ENCODE peak calls at places on chromosomes 5 and 9, in seven cellular contexts. One of them, this sample, is unnamed.

GRCh38 chr5:154756203-154756870 is 1.2 kb downstream of the LARP1 start:
- DNase-seq in ACHN: peak; percentile 30
- DNase-seq in activated CD4-positive, alpha-beta T cell treated with anti-CD3 and anti-CD28 coated beads for 4 hours: peak; percentile 55
- DNase-seq in T-helper 2 cell: peak; percentile 19
- DNase-seq in neural progenitor cell: peak; percentile 54
- DNase-seq in IMR-90: no peak
- DNase-seq in psoas muscle: peak; percentile 56
- DNase-seq in this sample: peak; percentile 15

GRCh38 chr9:81389569-81389993 is 299.8 kb downstream of the TLE1 start:
- DNase-seq in psoas muscle: peak; percentile 49
- DNase-seq in activated CD4-positive, alpha-beta T cell treated with anti-CD3 and anti-CD28 coated beads for 4 hours: no peak
- DNase-seq in IMR-90: peak; percentile 99
- DNase-seq in ACHN: peak; percentile 96
- DNase-seq in T-helper 2 cell: no peak
- DNase-seq in neural progenitor cell: no peak
- DNase-seq in this sample: peak; percentile 94

GRCh38 chr5:38201158-38201557 is 57.2 kb upstream of the EGFLAM start:
- DNase-seq in activated CD4-positive, alpha-beta T cell treated with anti-CD3 and anti-CD28 coated beads for 4 hours: no peak
- DNase-seq in T-helper 2 cell: no peak
- DNase-seq in psoas muscle: no peak
- DNase-seq in neural progenitor cell: no peak
- DNase-seq in ACHN: no peak
- DNase-seq in IMR-90: no peak
- DNase-seq in this sample: no peak

GRCh38 chr9:82447343-82447742 is 458.8 kb downstream of the SPATA31D1 start:
- DNase-seq in ACHN: no peak
- DNase-seq in IMR-90: no peak
- DNase-seq in T-helper 2 cell: no peak
- DNase-seq in activated CD4-positive, alpha-beta T cell treated with anti-CD3 and anti-CD28 coated beads for 4 hours: no peak
- DNase-seq in psoas muscle: no peak
- DNase-seq in neural progenitor cell: no peak
- DNase-seq in this sample: no peak

GRCh38 chr5:56494300-56494704 is 261.2 kb upstream of the ANKRD55 start:
- DNase-seq in neural progenitor cell: no peak
- DNase-seq in activated CD4-positive, alpha-beta T cell treated with anti-CD3 and anti-CD28 coated beads for 4 hours: no peak
- DNase-seq in T-helper 2 cell: no peak
- DNase-seq in ACHN: no peak
- DNase-seq in IMR-90: peak; percentile 65
- DNase-seq in psoas muscle: no peak
- DNase-seq in this sample: peak; percentile 36

GRCh38 chr9:677461-678097 is 163.9 kb upstream of the DMRT1 start:
- DNase-seq in ACHN: peak; percentile 58
- DNase-seq in neural progenitor cell: no peak
- DNase-seq in activated CD4-positive, alpha-beta T cell treated with anti-CD3 and anti-CD28 coated beads for 4 hours: no peak
- DNase-seq in T-helper 2 cell: no peak
- DNase-seq in IMR-90: no peak
- DNase-seq in psoas muscle: no peak
- DNase-seq in this sample: no peak

GRCh38 chr5:78533356-78533755 is 115.2 kb downstream of the LHFPL2 start:
- DNase-seq in psoas muscle: no peak
- DNase-seq in IMR-90: peak; percentile 38
- DNase-seq in T-helper 2 cell: no peak
- DNase-seq in activated CD4-positive, alpha-beta T cell treated with anti-CD3 and anti-CD28 coated beads for 4 hours: no peak
- DNase-seq in ACHN: peak; percentile 49
- DNase-seq in neural progenitor cell: peak; percentile 43
- DNase-seq in this sample: no peak

GRCh38 chr5:160287378-160288051 is 24.8 kb downstream of the CCNJL start:
- DNase-seq in psoas muscle: peak; percentile 37
- DNase-seq in activated CD4-positive, alpha-beta T cell treated with anti-CD3 and anti-CD28 coated beads for 4 hours: no peak
- DNase-seq in neural progenitor cell: peak; percentile 96
- DNase-seq in IMR-90: no peak
- DNase-seq in ACHN: no peak
- DNase-seq in T-helper 2 cell: no peak
- DNase-seq in this sample: no peak

GRCh38 chr5:172486451-172486850 is 32.1 kb upstream of the SH3PXD2B start:
- DNase-seq in T-helper 2 cell: no peak
- DNase-seq in neural progenitor cell: no peak
- DNase-seq in psoas muscle: no peak
- DNase-seq in ACHN: no peak
- DNase-seq in IMR-90: no peak
- DNase-seq in activated CD4-positive, alpha-beta T cell treated with anti-CD3 and anti-CD28 coated beads for 4 hours: no peak
- DNase-seq in this sample: no peak

GRCh38 chr9:115672477-115673316 is 480.9 kb upstream of the PAPPA start:
- DNase-seq in activated CD4-positive, alpha-beta T cell treated with anti-CD3 and anti-CD28 coated beads for 4 hours: no peak
- DNase-seq in neural progenitor cell: no peak
- DNase-seq in T-helper 2 cell: no peak
- DNase-seq in IMR-90: peak; percentile 99
- DNase-seq in ACHN: peak; percentile 87
- DNase-seq in psoas muscle: no peak
- DNase-seq in this sample: peak; percentile 87

GRCh38 chr9:100277166-100277979 is 75.4 kb downstream of the TEX10 start:
- DNase-seq in ACHN: peak; percentile 73
- DNase-seq in neural progenitor cell: no peak
- DNase-seq in T-helper 2 cell: no peak
- DNase-seq in IMR-90: peak; percentile 61
- DNase-seq in psoas muscle: no peak
- DNase-seq in activated CD4-positive, alpha-beta T cell treated with anti-CD3 and anti-CD28 coated beads for 4 hours: no peak
- DNase-seq in this sample: peak; percentile 84

GRCh38 chr5:1383344-1383743 is 38.4 kb upstream of the CLPTM1L start:
- DNase-seq in neural progenitor cell: no peak
- DNase-seq in activated CD4-positive, alpha-beta T cell treated with anti-CD3 and anti-CD28 coated beads for 4 hours: no peak
- DNase-seq in IMR-90: no peak
- DNase-seq in T-helper 2 cell: no peak
- DNase-seq in psoas muscle: no peak
- DNase-seq in ACHN: no peak
- DNase-seq in this sample: no peak

GRCh38 chr9:135154050-135154570 is 66.6 kb downstream of the OLFM1 start:
- DNase-seq in IMR-90: no peak
- DNase-seq in ACHN: no peak
- DNase-seq in T-helper 2 cell: no peak
- DNase-seq in psoas muscle: no peak
- DNase-seq in activated CD4-positive, alpha-beta T cell treated with anti-CD3 and anti-CD28 coated beads for 4 hours: no peak
- DNase-seq in neural progenitor cell: no peak
- DNase-seq in this sample: no peak

GRCh38 chr5:177997319-177997670 is 1.3 kb upstream of the PROP1 start:
- DNase-seq in activated CD4-positive, alpha-beta T cell treated with anti-CD3 and anti-CD28 coated beads for 4 hours: no peak
- DNase-seq in psoas muscle: no peak
- DNase-seq in neural progenitor cell: no peak
- DNase-seq in ACHN: no peak
- DNase-seq in T-helper 2 cell: no peak
- DNase-seq in IMR-90: no peak
- DNase-seq in this sample: no peak

GRCh38 chr5:68533571-68534051 is 318.1 kb downstream of the PIK3R1 start:
- DNase-seq in activated CD4-positive, alpha-beta T cell treated with anti-CD3 and anti-CD28 coated beads for 4 hours: no peak
- DNase-seq in IMR-90: no peak
- DNase-seq in ACHN: no peak
- DNase-seq in neural progenitor cell: no peak
- DNase-seq in T-helper 2 cell: no peak
- DNase-seq in psoas muscle: no peak
- DNase-seq in this sample: peak; percentile 3

GRCh38 chr9:106945727-106946690 is 83.0 kb downstream of the ZNF462 start:
- DNase-seq in neural progenitor cell: no peak
- DNase-seq in ACHN: no peak
- DNase-seq in IMR-90: peak; percentile 91
- DNase-seq in activated CD4-positive, alpha-beta T cell treated with anti-CD3 and anti-CD28 coated beads for 4 hours: no peak
- DNase-seq in T-helper 2 cell: no peak
- DNase-seq in psoas muscle: no peak
- DNase-seq in this sample: peak; percentile 45

GRCh38 chr5:179345429-179346321 is at the start of gene ADAMTS2:
- DNase-seq in psoas muscle: peak; percentile 80
- DNase-seq in ACHN: no peak
- DNase-seq in neural progenitor cell: peak; percentile 88
- DNase-seq in T-helper 2 cell: no peak
- DNase-seq in IMR-90: peak; percentile 56
- DNase-seq in activated CD4-positive, alpha-beta T cell treated with anti-CD3 and anti-CD28 coated beads for 4 hours: no peak
- DNase-seq in this sample: peak; percentile 88